ENCODE peak calls at places on chromosomes 5 and 9, in eight cellular contexts. M, W, V, R, Z, B, N and L are unnamed samples.

GRCh38 chr5:111075520-111075919 is 4.0 kb downstream of the TSLP start:
- DNase-seq in M (no peak), W (no peak), V (peak; percentile 96), R (no peak), Z (no peak), B (no peak), N (no peak), L (no peak)

GRCh38 chr5:175056831-175057230 is 332.4 kb downstream of the MSX2 start:
- DNase-seq in M (no peak), W (no peak), V (no peak), R (no peak), Z (no peak), B (no peak), N (no peak), L (no peak)

GRCh38 chr5:60545526-60545925 is 154.4 kb downstream of the DEPDC1B start:
- DNase-seq in M (no peak), W (no peak), V (no peak), R (no peak), Z (no peak), B (no peak), N (no peak), L (no peak)

GRCh38 chr5:159156839-159157238 is 52.5 kb downstream of the RNF145 start:
- DNase-seq in M (no peak), W (peak; percentile 88), V (peak; percentile 83), R (no peak), Z (peak; percentile 82), B (no peak), N (no peak), L (peak; percentile 59)

GRCh38 chr5:27450607-27451006 is 412.2 kb upstream of the CDH9 start:
- DNase-seq in M (no peak), W (no peak), V (peak; percentile 4), R (no peak), Z (no peak), B (no peak), N (no peak), L (no peak)

GRCh38 chr9:123322771-123323481 is 33.1 kb upstream of the CRB2 start:
- DNase-seq in M (no peak), W (no peak), V (no peak), R (no peak), Z (peak; percentile 34), B (no peak), N (no peak), L (peak; percentile 86)

GRCh38 chr5:38591450-38591849 is 35.0 kb upstream of the LIFR start:
- DNase-seq in M (no peak), W (no peak), V (peak; percentile 30), R (no peak), Z (no peak), B (no peak), N (no peak), L (no peak)

GRCh38 chr5:56699588-56699987 is 115.8 kb upstream of the MAP3K1 start:
- DNase-seq in M (no peak), W (no peak), V (no peak), R (no peak), Z (no peak), B (no peak), N (no peak), L (no peak)

GRCh38 chr5:37668524-37669047 is 171.3 kb downstream of the GDNF start:
- DNase-seq in M (no peak), W (peak; percentile 88), V (peak; percentile 100), R (peak; percentile 61), Z (peak; percentile 5), B (no peak), N (no peak), L (no peak)

GRCh38 chr9:37511006-37511714 is 25.4 kb downstream of the POLR1E start:
- DNase-seq in M (no peak), W (peak; percentile 16), V (no peak), R (no peak), Z (peak; percentile 50), B (peak; percentile 34), N (no peak), L (no peak)

GRCh38 chr5:178467261-178468195 is 122.7 kb downstream of the COL23A1 start:
- DNase-seq in M (no peak), W (peak; percentile 39), V (peak; percentile 32), R (peak; percentile 85), Z (no peak), B (no peak), N (no peak), L (no peak)

GRCh38 chr5:53069626-53070025 is 39.9 kb downstream of the MOCS2 start:
- DNase-seq in M (no peak), W (no peak), V (peak; percentile 83), R (no peak), Z (no peak), B (no peak), N (no peak), L (no peak)

GRCh38 chr5:1437452-1437851 is 7.8 kb downstream of the SLC6A3 start:
- DNase-seq in M (no peak), W (peak; percentile 67), V (peak; percentile 26), R (no peak), Z (no peak), B (peak; percentile 13), N (no peak), L (no peak)

GRCh38 chr5:68426609-68427008 is 211.1 kb downstream of the PIK3R1 start:
- DNase-seq in M (no peak), W (no peak), V (no peak), R (no peak), Z (no peak), B (no peak), N (no peak), L (no peak)

GRCh38 chr9:113875917-113876805 is at the start of gene ZNF618:
- DNase-seq in M (no peak), W (peak; percentile 67), V (no peak), R (peak; percentile 77), Z (peak; percentile 72), B (no peak), N (peak; percentile 73), L (peak; percentile 53)

GRCh38 chr9:18982246-18982589 is 50.8 kb downstream of the SAXO1 start:
- DNase-seq in M (no peak), W (no peak), V (no peak), R (peak; percentile 81), Z (no peak), B (no peak), N (no peak), L (no peak)

GRCh38 chr5:55868846-55869245 is 17.7 kb downstream of the IL31RA start:
- DNase-seq in M (no peak), W (peak; percentile 76), V (peak; percentile 99), R (no peak), Z (no peak), B (no peak), N (no peak), L (no peak)

GRCh38 chr5:26572486-26572885 is 465.9 kb downstream of the CDH9 start:
- DNase-seq in M (no peak), W (no peak), V (no peak), R (no peak), Z (no peak), B (no peak), N (no peak), L (no peak)

GRCh38 chr5:72063219-72063819 is 44.0 kb upstream of the MAP1B start:
- DNase-seq in M (no peak), W (peak; percentile 39), V (peak; percentile 36), R (no peak), Z (peak; percentile 78), B (no peak), N (no peak), L (no peak)

GRCh38 chr9:106758911-106759310 is 104.1 kb upstream of the ZNF462 start:
- DNase-seq in M (no peak), W (no peak), V (no peak), R (no peak), Z (no peak), B (no peak), N (no peak), L (no peak)

GRCh38 chr5:124634228-124634819 is 112.1 kb downstream of the ZNF608 start:
- DNase-seq in M (no peak), W (no peak), V (peak; percentile 60), R (no peak), Z (no peak), B (no peak), N (no peak), L (no peak)

GRCh38 chr5:180253036-180253824 is 38.7 kb downstream of the MAPK9 start:
- DNase-seq in M (no peak), W (no peak), V (no peak), R (peak; percentile 59), Z (no peak), B (no peak), N (no peak), L (no peak)
- H3K27ac ChIP-seq in M (no peak overlapping the region), W (no peak overlapping the region), V (no peak overlapping the region), R (no peak overlapping the region), Z (no peak overlapping the region), B (no peak overlapping the region), N (no peak overlapping the region), L (no peak overlapping the region)

GRCh38 chr9:110429453-110429852 is 91.8 kb upstream of the TXNDC8 start:
- DNase-seq in M (no peak), W (no peak), V (peak; percentile 12), R (no peak), Z (no peak), B (no peak), N (no peak), L (no peak)

GRCh38 chr9:110426052-110426709 is 88.5 kb upstream of the TXNDC8 start:
- DNase-seq in M (no peak), W (peak; percentile 17), V (peak; percentile 44), R (no peak), Z (no peak), B (no peak), N (no peak), L (no peak)

GRCh38 chr9:110432253-110432652 is 94.6 kb upstream of the TXNDC8 start:
- DNase-seq in M (no peak), W (no peak), V (peak; percentile 71), R (no peak), Z (no peak), B (no peak), N (no peak), L (no peak)

GRCh38 chr9:110427497-110428104 is 89.9 kb upstream of the TXNDC8 start:
- DNase-seq in M (no peak), W (peak; percentile 69), V (peak; percentile 28), R (no peak), Z (peak; percentile 60), B (peak; percentile 29), N (no peak), L (peak; percentile 82)
- TF ChIP-seq CTCF in M (peak; percentile 27), W (peak; percentile 57), V (peak; percentile 47), R (peak; percentile 59), Z (peak; percentile 52), B (peak; percentile 88), N (peak; percentile 39), L (peak; percentile 60)

DNA sequence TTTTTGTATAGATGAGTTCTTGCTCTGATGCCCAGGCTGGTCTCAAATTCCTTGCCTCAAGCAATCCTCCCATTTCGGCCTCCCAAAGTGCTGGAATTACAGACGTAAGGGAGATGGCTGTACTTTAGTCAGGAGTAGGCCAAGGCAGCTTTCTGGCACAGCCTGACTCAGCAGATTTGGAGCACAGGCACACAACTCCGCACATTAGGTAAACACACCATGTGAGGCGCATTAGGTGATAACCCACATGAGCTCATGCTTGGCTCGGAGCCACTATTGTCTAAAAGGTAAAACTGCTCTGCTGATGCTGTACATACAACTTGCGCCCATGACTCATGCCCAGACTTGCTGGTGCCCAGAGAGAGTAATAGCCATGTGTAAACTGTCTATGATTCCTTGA is 1157.9 kb downstream of the TAF11L14 start:
- DNase-seq in M (no peak), W (peak; percentile 52), V (no peak), R (no peak), Z (no peak), B (no peak), N (no peak), L (no peak)
- H3K9me3 ChIP-seq in M (no peaks in the 10 kb centered on the region), W (no peaks in the 10 kb centered on the region), V (peaks cover 14% of the 10 kb centered on the region), R (no peaks in the 10 kb centered on the region), Z (no peaks in the 10 kb centered on the region), B (no peaks in the 10 kb centered on the region), N (no peaks in the 10 kb centered on the region), L (no peaks in the 10 kb centered on the region)

GRCh38 chr5:149702607-149702952 is 27.5 kb upstream of the PPARGC1B start:
- DNase-seq in M (no peak), W (no peak), V (no peak), R (no peak), Z (no peak), B (no peak), N (no peak), L (no peak)
- H3K27ac ChIP-seq in M (no peak overlapping the region), W (peak overlapping the region; percentile 76), V (no peak overlapping the region), R (no peak overlapping the region), Z (no peak overlapping the region), B (no peak overlapping the region), N (no peak overlapping the region), L (no peak overlapping the region)